ENCODE peak calls at places on chromosomes 12 and 14, in four cellular contexts. One of them, this sample, is unnamed.

GRCh38 chr12:116564080-116564479 is 4.9 kb downstream of the MAP1LC3B2 start:
- DNase-seq in CD8-positive, alpha-beta T cell: no peak
- DNase-seq in IMR-90: no peak
- DNase-seq in pancreas: no peak
- DNase-seq in this sample: no peak

GRCh38 chr12:24982250-24982649 is 33.3 kb upstream of the BCAT1 start:
- DNase-seq in pancreas: no peak
- DNase-seq in IMR-90: no peak
- DNase-seq in CD8-positive, alpha-beta T cell: no peak
- DNase-seq in this sample: no peak

GRCh38 chr12:49455506-49455905 is 83.3 kb upstream of the KCNH3 start:
- DNase-seq in IMR-90: no peak
- DNase-seq in CD8-positive, alpha-beta T cell: no peak
- DNase-seq in pancreas: no peak
- DNase-seq in this sample: no peak

GRCh38 chr12:27781680-27782079 is 1.6 kb upstream of the MANSC4 start:
- DNase-seq in pancreas: no peak
- DNase-seq in IMR-90: peak
- DNase-seq in CD8-positive, alpha-beta T cell: no peak
- DNase-seq in this sample: no peak

GRCh38 chr12:116324684-116325664 is 47.5 kb upstream of the MED13L start:
- DNase-seq in IMR-90: no peak
- DNase-seq in CD8-positive, alpha-beta T cell: no peak
- DNase-seq in pancreas: no peak
- DNase-seq in this sample: no peak

GRCh38 chr12:42541965-42542364 is 47.6 kb downstream of the PRICKLE1 start:
- DNase-seq in IMR-90: no peak
- DNase-seq in CD8-positive, alpha-beta T cell: no peak
- DNase-seq in pancreas: no peak
- DNase-seq in this sample: no peak

GRCh38 chr12:70154087-70154486 is 89.1 kb upstream of the CNOT2 start:
- DNase-seq in pancreas: no peak
- DNase-seq in IMR-90: no peak
- DNase-seq in CD8-positive, alpha-beta T cell: no peak
- DNase-seq in this sample: peak

GRCh38 chr14:67950386-67950785 is 130.8 kb downstream of the RAD51B start:
- DNase-seq in CD8-positive, alpha-beta T cell: no peak
- DNase-seq in IMR-90: no peak
- DNase-seq in pancreas: no peak
- DNase-seq in this sample: no peak

GRCh38 chr12:42469355-42470006 is 120.1 kb downstream of the PRICKLE1 start:
- DNase-seq in CD8-positive, alpha-beta T cell: no peak
- DNase-seq in IMR-90: no peak
- DNase-seq in pancreas: no peak
- DNase-seq in this sample: no peak

GRCh38 chr12:117733292-117733805 is 235.4 kb downstream of the KSR2 start:
- DNase-seq in CD8-positive, alpha-beta T cell: no peak
- DNase-seq in pancreas: no peak
- DNase-seq in IMR-90: no peak
- DNase-seq in this sample: no peak

GRCh38 chr14:40164083-40164482 is 731.9 kb upstream of the FBXO33 start:
- DNase-seq in IMR-90: no peak
- DNase-seq in pancreas: no peak
- DNase-seq in CD8-positive, alpha-beta T cell: no peak
- DNase-seq in this sample: no peak

GRCh38 chr12:64889434-64890216 is 65.2 kb downstream of the TBC1D30 start:
- DNase-seq in pancreas: no peak
- DNase-seq in CD8-positive, alpha-beta T cell: no peak
- DNase-seq in IMR-90: peak
- DNase-seq in this sample: no peak

GRCh38 chr12:111276189-111276588 is 92.7 kb downstream of the PHETA1 start:
- DNase-seq in IMR-90: peak
- DNase-seq in CD8-positive, alpha-beta T cell: no peak
- DNase-seq in pancreas: no peak
- DNase-seq in this sample: no peak

GRCh38 chr14:100576091-100577085 is 10.8 kb downstream of the BEGAIN start:
- DNase-seq in CD8-positive, alpha-beta T cell: no peak
- DNase-seq in IMR-90: no peak
- DNase-seq in pancreas: peak
- DNase-seq in this sample: no peak

GRCh38 chr14:90419200-90419599 is 22.4 kb downstream of the CALM1 start:
- DNase-seq in IMR-90: peak
- DNase-seq in CD8-positive, alpha-beta T cell: no peak
- DNase-seq in pancreas: peak
- DNase-seq in this sample: peak

GRCh38 chr12:26750531-26751171 is 82.3 kb downstream of the ITPR2 start:
- DNase-seq in pancreas: no peak
- DNase-seq in IMR-90: no peak
- DNase-seq in CD8-positive, alpha-beta T cell: no peak
- DNase-seq in this sample: no peak

GRCh38 chr12:389138-390096 is at the start of gene KDM5A:
- DNase-seq in IMR-90: peak
- DNase-seq in CD8-positive, alpha-beta T cell: peak
- DNase-seq in pancreas: peak
- DNase-seq in this sample: peak

GRCh38 chr14:88929656-88930436 is 105.4 kb downstream of the TTC8 start:
- DNase-seq in IMR-90: no peak
- DNase-seq in CD8-positive, alpha-beta T cell: no peak
- DNase-seq in pancreas: no peak
- DNase-seq in this sample: no peak

GRCh38 chr12:78611504-78611903 is 253.1 kb upstream of the SYT1 start:
- DNase-seq in CD8-positive, alpha-beta T cell: no peak
- DNase-seq in pancreas: no peak
- DNase-seq in IMR-90: no peak
- DNase-seq in this sample: no peak

GRCh38 chr14:99968931-99969330 is 96.3 kb upstream of the EVL start:
- DNase-seq in IMR-90: peak
- DNase-seq in pancreas: no peak
- DNase-seq in CD8-positive, alpha-beta T cell: no peak
- DNase-seq in this sample: peak

GRCh38 chr12:49982246-49983229 is 9.8 kb downstream of the AQP6 start:
- DNase-seq in pancreas: no peak
- DNase-seq in CD8-positive, alpha-beta T cell: no peak
- DNase-seq in IMR-90: peak
- DNase-seq in this sample: peak

GRCh38 chr14:63323148-63323547 is 4.4 kb upstream of the GPHB5 start:
- DNase-seq in pancreas: no peak
- DNase-seq in IMR-90: no peak
- DNase-seq in CD8-positive, alpha-beta T cell: no peak
- DNase-seq in this sample: no peak

GRCh38 chr14:50410921-50411320 is 14.2 kb upstream of the CDKL1 start:
- DNase-seq in IMR-90: peak
- DNase-seq in CD8-positive, alpha-beta T cell: no peak
- DNase-seq in pancreas: no peak
- DNase-seq in this sample: peak

GRCh38 chr14:68231832-68232642 is 412.5 kb downstream of the RAD51B start:
- DNase-seq in CD8-positive, alpha-beta T cell: no peak
- DNase-seq in IMR-90: peak
- DNase-seq in pancreas: no peak
- DNase-seq in this sample: no peak

GRCh38 chr12:93677195-93678064 is at the start of gene CRADD:
- DNase-seq in pancreas: peak
- DNase-seq in CD8-positive, alpha-beta T cell: peak
- DNase-seq in IMR-90: peak
- DNase-seq in this sample: peak

GRCh38 chr14:100644383-100644782 is 57.2 kb upstream of the BEGAIN start:
- DNase-seq in CD8-positive, alpha-beta T cell: no peak
- DNase-seq in IMR-90: no peak
- DNase-seq in pancreas: no peak
- DNase-seq in this sample: no peak

GRCh38 chr14:28867571-28867970 is 101.0 kb downstream of the FOXG1 start:
- DNase-seq in IMR-90: no peak
- DNase-seq in CD8-positive, alpha-beta T cell: no peak
- DNase-seq in pancreas: no peak
- DNase-seq in this sample: no peak

DNA sequence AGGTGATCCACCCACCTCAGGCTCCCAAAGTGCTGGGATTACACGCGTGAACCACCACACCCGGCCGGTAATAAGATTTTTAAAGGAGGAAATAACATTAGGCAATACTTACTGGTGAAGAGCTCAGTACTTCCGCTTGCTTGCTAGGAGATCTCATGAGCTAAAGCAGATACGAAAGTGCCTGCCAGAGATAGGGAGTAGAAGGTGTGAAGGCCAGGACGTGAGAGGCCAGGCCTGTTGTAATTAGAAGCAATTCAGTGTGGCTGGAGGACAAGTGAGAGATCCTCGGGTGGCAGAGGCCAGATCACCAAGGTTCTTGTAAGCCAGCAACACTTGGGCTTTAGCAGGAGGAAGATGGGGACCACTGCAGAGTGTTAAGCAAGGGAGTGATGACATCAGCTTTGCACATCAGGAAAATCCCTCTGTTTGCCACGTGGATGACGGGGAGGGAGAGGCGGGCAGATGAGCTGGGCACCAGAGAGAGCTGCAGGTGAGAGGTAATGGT is 7.6 kb downstream of the TECPR2 start:
- DNase-seq in pancreas: no peak
- DNase-seq in CD8-positive, alpha-beta T cell: no peak
- DNase-seq in IMR-90: peak
- DNase-seq in this sample: no peak
- H3K4me3 ChIP-seq in pancreas: no peak
- H3K4me3 ChIP-seq in CD8-positive, alpha-beta T cell: no peak
- H3K4me3 ChIP-seq in IMR-90: no peak
- H3K4me3 ChIP-seq in this sample: no peak

DNA sequence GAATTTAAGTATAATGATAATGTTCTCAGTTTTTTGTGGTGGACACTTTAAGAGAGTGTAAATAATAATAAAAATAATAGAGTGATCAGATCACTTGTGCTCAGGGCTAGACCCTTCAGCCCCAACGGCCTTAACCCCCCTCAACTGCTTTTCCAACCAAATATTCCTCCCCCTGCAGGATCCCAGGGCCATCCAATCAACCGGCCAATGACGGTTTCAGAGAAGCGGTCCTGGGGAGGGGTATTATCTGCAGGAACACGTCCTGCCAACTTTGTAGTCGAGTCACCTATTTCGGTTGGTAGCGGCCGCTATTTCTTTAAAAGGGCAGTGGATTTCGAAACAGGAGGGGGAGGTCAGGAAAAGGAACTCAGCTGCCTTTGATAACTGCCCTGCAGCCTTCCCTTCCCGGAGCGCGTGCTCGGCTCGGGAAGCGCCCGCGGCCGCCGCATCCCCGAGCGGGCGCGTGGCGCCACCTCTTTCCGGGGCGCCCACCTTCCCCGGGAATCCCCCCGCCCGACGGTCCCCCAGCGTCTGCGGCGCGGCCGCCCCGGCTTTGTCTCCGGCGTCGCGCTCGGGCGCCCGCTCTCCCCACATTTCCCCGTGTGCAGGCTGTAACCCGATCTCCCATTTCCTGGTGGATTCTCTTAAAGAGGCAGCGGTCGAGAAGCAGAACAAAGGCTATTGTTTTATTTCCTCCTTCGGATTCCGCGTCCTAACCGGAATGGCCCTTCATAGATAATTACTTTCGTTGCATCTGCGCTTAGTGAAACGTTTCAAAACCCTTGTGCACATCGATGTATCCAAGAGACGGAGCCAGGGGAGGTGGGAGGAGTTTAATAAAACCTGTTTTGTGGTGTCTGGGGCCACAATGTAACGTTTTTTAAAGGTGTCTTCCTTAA is 711 bp upstream of the ETV6 start:
- DNase-seq in CD8-positive, alpha-beta T cell: peak
- DNase-seq in IMR-90: peak
- DNase-seq in pancreas: peak
- DNase-seq in this sample: peak
- TF ChIP-seq CTCF in CD8-positive, alpha-beta T cell: no peak
- TF ChIP-seq CTCF in IMR-90: no peak
- TF ChIP-seq CTCF in pancreas: no peak
- TF ChIP-seq CTCF in this sample: no peak

GRCh38 chr14:55951366-55952206 is 166.6 kb upstream of the PELI2 start:
- DNase-seq in IMR-90: no peak
- DNase-seq in pancreas: no peak
- DNase-seq in CD8-positive, alpha-beta T cell: no peak
- DNase-seq in this sample: no peak
- H3K4me3 ChIP-seq in IMR-90: no peak
- H3K4me3 ChIP-seq in pancreas: no peak
- H3K4me3 ChIP-seq in CD8-positive, alpha-beta T cell: no peak
- H3K4me3 ChIP-seq in this sample: no peak

DNA sequence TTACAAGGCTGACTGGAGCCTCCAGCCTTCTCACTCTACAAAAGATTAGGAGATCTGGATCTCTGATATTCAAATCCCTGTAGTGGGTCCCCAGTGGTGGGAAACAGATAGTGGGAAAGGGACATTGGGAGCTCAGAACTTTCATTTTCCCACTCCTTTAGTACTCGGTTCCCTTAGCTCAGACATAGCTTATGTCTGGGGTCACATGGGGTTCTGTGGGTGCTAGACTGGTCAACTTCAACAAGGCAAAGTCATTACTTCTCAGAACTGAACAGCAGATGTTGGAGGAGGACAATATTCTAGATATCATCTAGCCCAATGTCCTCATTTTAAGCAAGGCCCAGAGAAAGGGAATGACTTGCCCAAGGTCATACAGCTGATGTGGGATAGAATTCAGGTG is 19.4 kb upstream of the ITGA5 start:
- DNase-seq in pancreas: no peak
- DNase-seq in CD8-positive, alpha-beta T cell: no peak
- DNase-seq in IMR-90: no peak
- DNase-seq in this sample: no peak
- TF ChIP-seq CTCF in pancreas: no peak
- TF ChIP-seq CTCF in CD8-positive, alpha-beta T cell: no peak
- TF ChIP-seq CTCF in IMR-90: no peak
- TF ChIP-seq CTCF in this sample: no peak

This sample was measured in AG10803.